ENCODE peak calls at places on chromosomes 5 and 9, in five cellular contexts. O, F, D, N and G are unnamed samples.

GRCh38 chr5:95669540-95669939 is 13.3 kb downstream of the SPATA9 start:
- DNase-seq in O (peak; percentile 99), F (peak; percentile 56), D (no peak), N (no peak), G (peak; percentile 39)

GRCh38 chr5:13695076-13695712 is 249.3 kb downstream of the DNAH5 start:
- DNase-seq in O (no peak), F (no peak), D (no peak), N (no peak), G (no peak)

GRCh38 chr5:153960269-153961215 is 78.2 kb downstream of the FAM114A2 start:
- DNase-seq in O (peak; percentile 12), F (no peak), D (no peak), N (no peak), G (no peak)

GRCh38 chr5:76303917-76304316 is 99.2 kb upstream of the IQGAP2 start:
- DNase-seq in O (no peak), F (peak; percentile 72), D (no peak), N (no peak), G (no peak)

GRCh38 chr9:27053369-27054057 is 48.0 kb upstream of the LRRC19 start:
- DNase-seq in O (peak; percentile 34), F (no peak), D (no peak), N (no peak), G (no peak)

GRCh38 chr9:16485155-16485554 is 385.3 kb downstream of the BNC2 start:
- DNase-seq in O (peak; percentile 85), F (no peak), D (no peak), N (no peak), G (no peak)

GRCh38 chr5:2441496-2442180 is 309.8 kb downstream of the IRX2 start:
- DNase-seq in O (no peak), F (no peak), D (no peak), N (no peak), G (no peak)

GRCh38 chr5:174777116-174777515 is 52.7 kb downstream of the MSX2 start:
- DNase-seq in O (no peak), F (no peak), D (no peak), N (no peak), G (no peak)

GRCh38 chr5:78835176-78835575 is 149.9 kb downstream of the ARSB start:
- DNase-seq in O (no peak), F (no peak), D (no peak), N (no peak), G (no peak)

GRCh38 chr9:129309906-129310305 is 131.8 kb upstream of the IER5L start:
- DNase-seq in O (peak; percentile 36), F (peak; percentile 5), D (no peak), N (peak; percentile 20), G (no peak)

GRCh38 chr9:34991833-34992375 is 2.4 kb downstream of the DNAJB5 start:
- DNase-seq in O (peak; percentile 49), F (no peak), D (no peak), N (no peak), G (no peak)

GRCh38 chr9:69885474-69885929 is 64.9 kb downstream of the CFAP95 start:
- DNase-seq in O (peak; percentile 95), F (no peak), D (no peak), N (no peak), G (peak; percentile 63)

GRCh38 chr5:79561525-79561893 is 47.6 kb upstream of the HOMER1 start:
- DNase-seq in O (no peak), F (no peak), D (no peak), N (no peak), G (no peak)

GRCh38 chr9:134548618-134549017 is 93.0 kb upstream of the COL5A1 start:
- DNase-seq in O (no peak), F (peak; percentile 14), D (no peak), N (peak; percentile 41), G (no peak)

GRCh38 chr5:151739939-151740335 is 18.5 kb downstream of the ATOX1 start:
- DNase-seq in O (peak; percentile 99), F (no peak), D (no peak), N (no peak), G (no peak)

GRCh38 chr5:127312131-127312530 is 21.5 kb downstream of the MEGF10 start:
- DNase-seq in O (no peak), F (no peak), D (no peak), N (no peak), G (no peak)

GRCh38 chr5:67774153-67774552 is 441.4 kb upstream of the PIK3R1 start:
- DNase-seq in O (peak; percentile 50), F (no peak), D (no peak), N (no peak), G (no peak)

GRCh38 chr5:1930501-1930879 is 47.8 kb upstream of the IRX4 start:
- DNase-seq in O (no peak), F (no peak), D (no peak), N (no peak), G (no peak)

GRCh38 chr5:96807099-96807654 is 568 bp downstream of the ERAP1 start:
- DNase-seq in O (peak; percentile 58), F (peak; percentile 90), D (peak; percentile 42), N (peak; percentile 86), G (no peak)

GRCh38 chr5:96812851-96813250 is 5.1 kb upstream of the ERAP1 start:
- DNase-seq in O (peak; percentile 21), F (no peak), D (no peak), N (no peak), G (no peak)

GRCh38 chr5:96808541-96808828 is 740 bp upstream of the ERAP1 start:
- DNase-seq in O (no peak), F (no peak), D (no peak), N (no peak), G (no peak)

GRCh38 chr5:96809898-96810297 is 2.2 kb upstream of the ERAP1 start:
- DNase-seq in O (peak; percentile 42), F (no peak), D (no peak), N (peak; percentile 53), G (no peak)

DNA sequence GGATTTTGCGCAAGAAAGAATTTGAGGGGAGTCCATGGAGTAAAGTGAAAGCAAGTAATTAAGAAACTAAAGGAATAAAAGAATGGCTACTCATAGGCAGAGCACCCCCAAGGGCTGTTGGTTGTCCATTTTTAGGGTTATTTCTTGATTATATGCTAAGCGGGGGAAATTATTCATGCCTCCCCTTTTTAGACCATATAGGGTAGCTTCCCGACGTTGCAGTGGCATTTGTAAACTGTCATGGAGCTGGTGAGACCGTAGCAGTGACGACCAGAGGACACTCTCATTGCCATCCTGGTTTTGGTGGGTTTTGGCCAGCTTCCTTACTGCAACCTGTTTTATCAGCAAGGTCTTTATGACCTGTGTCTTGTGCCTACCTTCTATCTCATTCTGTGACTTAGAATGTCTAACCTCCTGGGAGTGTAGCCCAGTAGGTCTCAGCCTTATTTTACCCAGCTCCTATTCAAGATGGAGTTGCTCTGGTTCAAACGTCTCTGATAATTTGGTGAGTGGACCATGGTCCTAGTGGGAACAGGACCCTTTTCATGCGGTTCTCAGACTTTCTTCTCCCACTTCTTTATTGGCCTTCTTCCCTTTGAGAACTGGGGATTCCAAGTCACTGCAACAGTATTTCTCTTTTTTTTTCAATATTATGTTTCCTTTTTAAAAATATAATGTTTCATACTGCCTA is 1.3 kb upstream of the ERAP1 start:
- DNase-seq in O (no peak), F (no peak), D (no peak), N (no peak), G (no peak)
- H3K4me3 ChIP-seq in O (no peak overlapping the region), F (peak overlapping the region; percentile 79), D (no peak overlapping the region), N (no peak overlapping the region), G (no peak overlapping the region)

DNA sequence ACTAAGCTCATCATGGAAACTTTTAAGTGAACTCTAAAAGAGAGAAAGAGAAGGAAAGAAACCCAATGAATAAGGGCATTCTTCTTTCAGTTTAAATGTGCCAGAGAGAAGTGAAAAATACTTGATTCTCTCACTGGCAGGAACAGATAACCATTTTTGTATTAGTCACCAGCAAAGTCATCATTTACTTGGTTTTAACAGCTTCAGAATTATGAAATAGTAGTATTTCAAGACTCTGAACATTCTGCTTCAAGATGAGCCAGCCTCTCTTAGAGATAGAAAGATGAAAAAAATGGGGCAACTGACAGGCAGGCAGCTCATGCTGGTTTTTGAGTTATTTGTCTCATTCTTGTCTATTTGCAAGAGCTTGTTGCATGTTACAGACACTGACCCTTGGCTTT is 103.5 kb downstream of the GCNT1 start:
- DNase-seq in O (peak; percentile 82), F (no peak), D (no peak), N (no peak), G (no peak)
- H3K4me3 ChIP-seq in O (no peak overlapping the region), F (no peak overlapping the region), D (no peak overlapping the region), N (no peak overlapping the region), G (no peak overlapping the region)

GRCh38 chr9:131627846-131628820 is 82.8 kb downstream of the PRRT1B start:
- DNase-seq in O (peak; percentile 95), F (peak; percentile 90), D (no peak), N (peak; percentile 88), G (no peak)
- H3K4me3 ChIP-seq in O (no peak overlapping the region), F (peak overlapping the region; percentile 28), D (no peak overlapping the region), N (no peak overlapping the region), G (no peak overlapping the region)

GRCh38 chr5:173733831-173734491 is 117.5 kb upstream of the BOD1 start:
- DNase-seq in O (no peak), F (no peak), D (no peak), N (no peak), G (no peak)
- H3K4me3 ChIP-seq in O (no peak overlapping the region), F (no peak overlapping the region), D (no peak overlapping the region), N (no peak overlapping the region), G (no peak overlapping the region)

DNA sequence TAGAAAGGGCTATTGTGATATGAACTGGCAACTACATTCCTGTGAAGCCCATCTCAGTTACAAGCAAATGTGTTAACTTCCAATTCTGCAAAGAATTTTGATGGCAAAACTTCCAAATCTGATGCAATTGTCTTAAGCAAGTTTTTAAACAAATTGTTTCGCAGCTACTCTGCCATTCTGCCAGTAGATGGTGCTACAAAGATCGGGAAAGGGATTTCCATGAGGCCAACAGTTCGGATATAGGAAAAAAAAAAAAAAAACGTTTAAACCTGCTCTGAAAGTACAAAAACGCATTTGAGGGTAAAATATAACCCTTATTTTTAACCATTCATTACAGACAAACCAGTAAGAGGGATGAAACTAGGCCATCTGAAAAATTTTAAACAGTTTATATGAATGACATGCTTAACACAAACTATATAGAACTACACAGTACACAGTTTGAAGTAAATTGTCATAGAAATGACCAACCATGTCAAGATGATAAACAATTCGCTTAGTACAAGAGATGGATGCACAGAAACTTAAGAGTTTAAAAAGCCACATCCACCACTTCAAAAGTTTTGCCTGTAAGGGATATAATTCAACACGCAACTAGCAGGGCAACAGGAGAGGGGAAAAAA is 2.2 kb downstream of the HNRNPA0 start:
- DNase-seq in O (peak; percentile 68), F (no peak), D (peak; percentile 45), N (no peak), G (no peak)
- H3K4me3 ChIP-seq in O (peak overlapping the region; percentile 100), F (peak overlapping the region; percentile 83), D (peak overlapping the region; percentile 77), N (peak overlapping the region; percentile 82), G (peak overlapping the region; percentile 96)

GRCh38 chr5:149732500-149733128 is 2.5 kb downstream of the PPARGC1B start:
- DNase-seq in O (no peak), F (peak; percentile 58), D (no peak), N (no peak), G (no peak)
- H3K4me3 ChIP-seq in O (no peak overlapping the region), F (peak overlapping the region; percentile 95), D (no peak overlapping the region), N (peak overlapping the region; percentile 91), G (peak overlapping the region; percentile 70)